ENCODE peak calls at places on chromosome 7, in seven cellular contexts. One of them, this sample, is unnamed.

GRCh38 chr7:18086165-18087030 is 58.8 kb upstream of the PRPS1L1 start:
- DNase-seq in breast epithelium: no peak
- DNase-seq in cardiac muscle cell: peak; percentile 36
- DNase-seq in fibroblast of lung: no peak
- DNase-seq in Peyer's patch: no peak
- DNase-seq in right lobe of liver: no peak
- DNase-seq in BE2C: peak; percentile 13
- DNase-seq in this sample: peak; percentile 20

GRCh38 chr7:90749774-90750173 is 153.7 kb downstream of the CDK14 start:
- DNase-seq in fibroblast of lung: peak; percentile 51
- DNase-seq in right lobe of liver: no peak
- DNase-seq in breast epithelium: no peak
- DNase-seq in Peyer's patch: no peak
- DNase-seq in BE2C: no peak
- DNase-seq in cardiac muscle cell: peak; percentile 57
- DNase-seq in this sample: no peak

GRCh38 chr7:106731207-106731606 is 70.2 kb upstream of the CCDC71L start:
- DNase-seq in BE2C: no peak
- DNase-seq in cardiac muscle cell: peak; percentile 54
- DNase-seq in breast epithelium: no peak
- DNase-seq in Peyer's patch: no peak
- DNase-seq in fibroblast of lung: no peak
- DNase-seq in right lobe of liver: no peak
- DNase-seq in this sample: no peak

GRCh38 chr7:124652237-124652636 is 113.4 kb downstream of the GPR37 start:
- DNase-seq in BE2C: no peak
- DNase-seq in right lobe of liver: no peak
- DNase-seq in breast epithelium: no peak
- DNase-seq in Peyer's patch: no peak
- DNase-seq in cardiac muscle cell: no peak
- DNase-seq in fibroblast of lung: peak; percentile 42
- DNase-seq in this sample: no peak

GRCh38 chr7:128052404-128052803 is 21.2 kb upstream of the LRRC4 start:
- DNase-seq in fibroblast of lung: no peak
- DNase-seq in BE2C: peak; percentile 61
- DNase-seq in breast epithelium: no peak
- DNase-seq in cardiac muscle cell: no peak
- DNase-seq in Peyer's patch: no peak
- DNase-seq in right lobe of liver: no peak
- DNase-seq in this sample: no peak

GRCh38 chr7:55570939-55571338 is 1.4 kb downstream of the VOPP1 start:
- DNase-seq in fibroblast of lung: peak; percentile 34
- DNase-seq in BE2C: no peak
- DNase-seq in right lobe of liver: no peak
- DNase-seq in cardiac muscle cell: peak; percentile 69
- DNase-seq in Peyer's patch: peak; percentile 3
- DNase-seq in breast epithelium: no peak
- DNase-seq in this sample: no peak

GRCh38 chr7:66205736-66206080 is 574 bp downstream of the TPST1 start:
- DNase-seq in breast epithelium: no peak
- DNase-seq in cardiac muscle cell: no peak
- DNase-seq in right lobe of liver: peak; percentile 64
- DNase-seq in fibroblast of lung: no peak
- DNase-seq in BE2C: peak; percentile 40
- DNase-seq in Peyer's patch: no peak
- DNase-seq in this sample: no peak

GRCh38 chr7:95511716-95512260 is 26.0 kb downstream of the ASB4 start:
- DNase-seq in BE2C: peak; percentile 70
- DNase-seq in cardiac muscle cell: peak; percentile 86
- DNase-seq in right lobe of liver: no peak
- DNase-seq in Peyer's patch: peak; percentile 67
- DNase-seq in fibroblast of lung: peak; percentile 81
- DNase-seq in breast epithelium: peak; percentile 67
- DNase-seq in this sample: peak; percentile 22

GRCh38 chr7:150826061-150826849 is 25.7 kb downstream of the TMEM176A start:
- DNase-seq in Peyer's patch: no peak
- DNase-seq in BE2C: no peak
- DNase-seq in right lobe of liver: peak; percentile 91
- DNase-seq in breast epithelium: no peak
- DNase-seq in cardiac muscle cell: no peak
- DNase-seq in fibroblast of lung: no peak
- DNase-seq in this sample: no peak

GRCh38 chr7:116512524-116513188 is 12.2 kb upstream of the CAV1 start:
- DNase-seq in Peyer's patch: no peak
- DNase-seq in right lobe of liver: no peak
- DNase-seq in BE2C: no peak
- DNase-seq in fibroblast of lung: peak; percentile 39
- DNase-seq in cardiac muscle cell: peak; percentile 64
- DNase-seq in breast epithelium: no peak
- DNase-seq in this sample: no peak

GRCh38 chr7:93043393-93043985 is 74.3 kb downstream of the SAMD9 start:
- DNase-seq in Peyer's patch: no peak
- DNase-seq in cardiac muscle cell: peak; percentile 84
- DNase-seq in breast epithelium: no peak
- DNase-seq in right lobe of liver: no peak
- DNase-seq in BE2C: no peak
- DNase-seq in fibroblast of lung: peak; percentile 73
- DNase-seq in this sample: no peak

GRCh38 chr7:130485734-130486113 is 6.2 kb upstream of the MEST start:
- DNase-seq in Peyer's patch: no peak
- DNase-seq in breast epithelium: no peak
- DNase-seq in BE2C: no peak
- DNase-seq in right lobe of liver: no peak
- DNase-seq in cardiac muscle cell: no peak
- DNase-seq in fibroblast of lung: no peak
- DNase-seq in this sample: no peak

GRCh38 chr7:131007439-131008330 is 273.7 kb upstream of the KLF14 start:
- DNase-seq in right lobe of liver: no peak
- DNase-seq in Peyer's patch: peak; percentile 73
- DNase-seq in fibroblast of lung: peak; percentile 80
- DNase-seq in BE2C: peak; percentile 37
- DNase-seq in breast epithelium: peak; percentile 67
- DNase-seq in cardiac muscle cell: peak; percentile 81
- DNase-seq in this sample: no peak

GRCh38 chr7:151690597-151690996 is 170.9 kb upstream of the RHEB start:
- DNase-seq in fibroblast of lung: no peak
- DNase-seq in Peyer's patch: no peak
- DNase-seq in breast epithelium: no peak
- DNase-seq in cardiac muscle cell: peak; percentile 42
- DNase-seq in BE2C: no peak
- DNase-seq in right lobe of liver: no peak
- DNase-seq in this sample: no peak

GRCh38 chr7:134931487-134931886 is 54.8 kb upstream of the AGBL3 start:
- DNase-seq in cardiac muscle cell: peak; percentile 65
- DNase-seq in right lobe of liver: no peak
- DNase-seq in breast epithelium: no peak
- DNase-seq in BE2C: no peak
- DNase-seq in Peyer's patch: no peak
- DNase-seq in fibroblast of lung: peak; percentile 56
- DNase-seq in this sample: no peak

GRCh38 chr7:101159696-101160674 is 5.4 kb downstream of the VGF start:
- DNase-seq in BE2C: peak; percentile 60
- DNase-seq in Peyer's patch: no peak
- DNase-seq in fibroblast of lung: no peak
- DNase-seq in right lobe of liver: no peak
- DNase-seq in cardiac muscle cell: no peak
- DNase-seq in breast epithelium: no peak
- DNase-seq in this sample: no peak

GRCh38 chr7:19701471-19701870 is 7.4 kb downstream of the POLR1F start:
- DNase-seq in right lobe of liver: no peak
- DNase-seq in cardiac muscle cell: no peak
- DNase-seq in Peyer's patch: no peak
- DNase-seq in fibroblast of lung: no peak
- DNase-seq in breast epithelium: no peak
- DNase-seq in BE2C: no peak
- DNase-seq in this sample: no peak

GRCh38 chr7:19709249-19709578 is 377 bp upstream of the POLR1F start:
- DNase-seq in BE2C: no peak
- DNase-seq in breast epithelium: no peak
- DNase-seq in Peyer's patch: no peak
- DNase-seq in fibroblast of lung: no peak
- DNase-seq in cardiac muscle cell: no peak
- DNase-seq in right lobe of liver: no peak
- DNase-seq in this sample: no peak

GRCh38 chr7:19705663-19706062 is 3.2 kb downstream of the POLR1F start:
- DNase-seq in cardiac muscle cell: no peak
- DNase-seq in Peyer's patch: no peak
- DNase-seq in breast epithelium: no peak
- DNase-seq in right lobe of liver: no peak
- DNase-seq in fibroblast of lung: no peak
- DNase-seq in BE2C: no peak
- DNase-seq in this sample: no peak

GRCh38 chr7:19708397-19709248 is at the start of gene POLR1F:
- DNase-seq in BE2C: peak; percentile 93
- DNase-seq in cardiac muscle cell: peak; percentile 97
- DNase-seq in Peyer's patch: peak; percentile 91
- DNase-seq in right lobe of liver: peak; percentile 95
- DNase-seq in fibroblast of lung: peak; percentile 95
- DNase-seq in breast epithelium: peak; percentile 91
- DNase-seq in this sample: peak; percentile 83

DNA sequence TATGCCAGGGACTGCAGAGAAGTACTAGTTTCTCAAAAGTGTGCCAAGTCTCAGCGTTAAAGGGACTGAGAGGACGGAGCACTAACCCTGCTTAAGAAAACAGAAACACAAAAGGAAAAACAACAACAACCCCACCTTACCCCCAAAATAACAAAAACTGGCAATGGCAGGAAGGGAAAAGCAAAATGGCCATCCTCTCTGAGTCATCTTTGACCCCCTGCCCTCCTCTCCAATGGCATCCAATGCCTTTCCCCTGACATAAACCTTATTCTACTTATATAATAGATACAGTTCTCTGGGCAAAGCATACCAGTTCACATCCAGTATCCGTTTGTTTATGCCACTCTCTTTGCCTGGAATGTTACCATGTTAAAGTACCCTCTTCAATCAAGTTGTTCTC is 1.6 kb downstream of the POLR1F start:
- DNase-seq in breast epithelium: no peak
- DNase-seq in BE2C: no peak
- DNase-seq in cardiac muscle cell: peak; percentile 8
- DNase-seq in Peyer's patch: no peak
- DNase-seq in right lobe of liver: no peak
- DNase-seq in fibroblast of lung: peak; percentile 10
- DNase-seq in this sample: no peak
- TF ChIP-seq CTCF in breast epithelium: no peak
- TF ChIP-seq CTCF in BE2C: no peak
- TF ChIP-seq CTCF in cardiac muscle cell: no peak
- TF ChIP-seq CTCF in Peyer's patch: no peak
- TF ChIP-seq CTCF in right lobe of liver: no peak
- TF ChIP-seq CTCF in fibroblast of lung: no peak
- TF ChIP-seq CTCF in this sample: no peak

GRCh38 chr7:157859915-157860314 is 523.1 kb downstream of the DNAJB6 start:
- DNase-seq in breast epithelium: peak; percentile 20
- DNase-seq in cardiac muscle cell: no peak
- DNase-seq in Peyer's patch: no peak
- DNase-seq in right lobe of liver: no peak
- DNase-seq in fibroblast of lung: no peak
- DNase-seq in BE2C: no peak
- DNase-seq in this sample: no peak
- TF ChIP-seq CTCF in breast epithelium: no peak
- TF ChIP-seq CTCF in cardiac muscle cell: no peak
- TF ChIP-seq CTCF in Peyer's patch: no peak
- TF ChIP-seq CTCF in right lobe of liver: no peak
- TF ChIP-seq CTCF in fibroblast of lung: no peak
- TF ChIP-seq CTCF in BE2C: no peak
- TF ChIP-seq CTCF in this sample: no peak

DNA sequence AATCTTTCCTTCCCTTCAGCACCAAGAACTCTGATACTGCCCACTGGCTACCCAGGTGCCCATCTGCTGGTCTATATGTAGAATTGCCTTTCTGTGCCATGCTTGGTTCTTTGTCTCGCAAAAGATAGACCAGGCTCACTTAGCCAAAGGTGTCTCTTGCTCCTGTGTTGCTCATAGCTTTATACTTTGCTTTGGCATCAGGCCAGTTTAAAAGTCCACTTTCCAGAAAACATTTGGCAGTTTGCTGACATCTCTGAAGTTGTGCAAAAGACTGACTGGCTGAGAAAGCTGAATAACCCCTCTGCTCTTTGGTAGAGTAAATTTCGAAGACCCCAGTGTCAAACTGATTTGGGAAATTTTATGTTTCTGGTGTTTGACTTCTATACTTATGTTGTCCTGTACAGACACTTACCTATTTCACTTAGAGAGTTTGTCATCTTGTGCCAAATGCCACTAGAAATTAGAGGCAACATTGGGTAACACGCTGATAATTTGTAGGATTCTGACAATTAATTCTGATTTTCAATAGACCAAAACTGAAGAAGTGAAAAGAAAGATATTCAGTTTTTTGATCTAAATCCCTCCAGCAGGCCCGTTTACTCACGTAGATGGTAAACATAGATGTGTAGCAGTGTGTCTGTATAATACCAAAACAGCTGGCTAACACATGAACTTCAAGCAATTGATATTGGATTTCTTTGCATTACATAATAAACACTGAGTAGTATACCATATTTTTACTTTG is 91.1 kb downstream of the CPED1 start:
- DNase-seq in Peyer's patch: no peak
- DNase-seq in fibroblast of lung: peak; percentile 63
- DNase-seq in right lobe of liver: no peak
- DNase-seq in BE2C: no peak
- DNase-seq in cardiac muscle cell: peak; percentile 34
- DNase-seq in breast epithelium: no peak
- DNase-seq in this sample: no peak
- TF ChIP-seq CTCF in Peyer's patch: no peak
- TF ChIP-seq CTCF in fibroblast of lung: peak; percentile 39
- TF ChIP-seq CTCF in right lobe of liver: no peak
- TF ChIP-seq CTCF in BE2C: no peak
- TF ChIP-seq CTCF in cardiac muscle cell: no peak
- TF ChIP-seq CTCF in breast epithelium: no peak
- TF ChIP-seq CTCF in this sample: no peak

GRCh38 chr7:45698527-45699309 is 124.5 kb downstream of the ADCY1 start:
- DNase-seq in cardiac muscle cell: no peak
- DNase-seq in fibroblast of lung: no peak
- DNase-seq in breast epithelium: peak; percentile 34
- DNase-seq in BE2C: no peak
- DNase-seq in Peyer's patch: no peak
- DNase-seq in right lobe of liver: no peak
- DNase-seq in this sample: no peak
- TF ChIP-seq CTCF in cardiac muscle cell: no peak
- TF ChIP-seq CTCF in fibroblast of lung: no peak
- TF ChIP-seq CTCF in breast epithelium: no peak
- TF ChIP-seq CTCF in BE2C: no peak
- TF ChIP-seq CTCF in Peyer's patch: no peak
- TF ChIP-seq CTCF in right lobe of liver: no peak
- TF ChIP-seq CTCF in this sample: no peak

GRCh38 chr7:84492565-84493034 is 298.0 kb upstream of the SEMA3A start:
- DNase-seq in breast epithelium: no peak
- DNase-seq in right lobe of liver: no peak
- DNase-seq in Peyer's patch: no peak
- DNase-seq in fibroblast of lung: no peak
- DNase-seq in cardiac muscle cell: no peak
- DNase-seq in BE2C: peak; percentile 72
- DNase-seq in this sample: no peak

GRCh38 chr7:84492128-84492527 is 297.5 kb upstream of the SEMA3A start:
- DNase-seq in right lobe of liver: no peak
- DNase-seq in Peyer's patch: no peak
- DNase-seq in breast epithelium: no peak
- DNase-seq in fibroblast of lung: no peak
- DNase-seq in BE2C: no peak
- DNase-seq in cardiac muscle cell: no peak
- DNase-seq in this sample: no peak

GRCh38 chr7:84490661-84491060 is 296.1 kb upstream of the SEMA3A start:
- DNase-seq in breast epithelium: no peak
- DNase-seq in fibroblast of lung: no peak
- DNase-seq in right lobe of liver: no peak
- DNase-seq in cardiac muscle cell: peak; percentile 21
- DNase-seq in BE2C: peak; percentile 40
- DNase-seq in Peyer's patch: no peak
- DNase-seq in this sample: no peak
- TF ChIP-seq CTCF in breast epithelium: no peak
- TF ChIP-seq CTCF in fibroblast of lung: no peak
- TF ChIP-seq CTCF in right lobe of liver: no peak
- TF ChIP-seq CTCF in cardiac muscle cell: no peak
- TF ChIP-seq CTCF in BE2C: peak; percentile 81
- TF ChIP-seq CTCF in Peyer's patch: no peak
- TF ChIP-seq CTCF in this sample: no peak